ENCODE peak calls at places on chromosomes 16 and 17, in eight cellular contexts. J is NCI-H2029; Y is activated CD8-positive, alpha-beta memory T cell treated with anti-CD3 and anti-CD28 coated beads for 48 hours; R is D341Med; G is activated CD4-positive, alpha-beta T cell treated with anti-CD3 and anti-CD28 coated beads, Interleukin-2, amount 50 U/mL, for 48 hours; X is Peyer's patch; O is stimulated activated CD8-positive, alpha-beta memory T cell treated with anti-CD3 and anti-CD28 coated beads, Interleukin-4, amount 100 ng/mL, for 1 hour; F is lung. T is an unnamed sample.

GRCh38 chr16:17222756-17223411 is 247.9 kb downstream of the XYLT1 start:
- DNase-seq in J (peak; percentile 64), Y (no peak), R (no peak), G (no peak), X (no peak), O (no peak), F (no peak), T (no peak)

GRCh38 chr16:14405611-14406537 is 224.2 kb downstream of the PARN start:
- DNase-seq in J (no peak), Y (no peak), R (peak; percentile 40), G (peak; percentile 8), X (peak; percentile 35), O (no peak), F (no peak), T (no peak)

GRCh38 chr17:18888766-18889290 is 30.9 kb downstream of the PRPSAP2 start:
- DNase-seq in J (no peak), Y (no peak), R (no peak), G (no peak), X (no peak), O (no peak), F (no peak), T (no peak)

GRCh38 chr17:31388770-31389672 is 2.5 kb upstream of the RAB11FIP4 start:
- DNase-seq in J (no peak), Y (peak; percentile 22), R (peak; percentile 90), G (peak; percentile 40), X (peak; percentile 25), O (no peak), F (no peak), T (no peak)

GRCh38 chr16:3945751-3946603 is 65.5 kb upstream of the CREBBP start:
- DNase-seq in J (peak; percentile 67), Y (no peak), R (no peak), G (no peak), X (no peak), O (no peak), F (peak; percentile 82), T (peak; percentile 81)

GRCh38 chr16:66746682-66747081 is 4.7 kb downstream of the DYNC1LI2 start:
- DNase-seq in J (peak; percentile 19), Y (no peak), R (no peak), G (no peak), X (no peak), O (no peak), F (no peak), T (no peak)

GRCh38 chr16:79437764-79438728 is 162.5 kb downstream of the MAF start:
- DNase-seq in J (no peak), Y (no peak), R (peak; percentile 31), G (no peak), X (no peak), O (no peak), F (no peak), T (no peak)

GRCh38 chr17:82052638-82053059 is 951 bp downstream of the GPS1 start:
- DNase-seq in J (no peak), Y (no peak), R (no peak), G (no peak), X (no peak), O (no peak), F (no peak), T (no peak)

GRCh38 chr16:73071131-73071940 is 23.4 kb upstream of the ZFHX3 start:
- DNase-seq in J (peak; percentile 48), Y (no peak), R (no peak), G (no peak), X (no peak), O (no peak), F (no peak), T (no peak)

GRCh38 chr17:16917995-16918394 is 53.9 kb downstream of the TNFRSF13B start:
- DNase-seq in J (no peak), Y (no peak), R (no peak), G (no peak), X (no peak), O (no peak), F (peak; percentile 61), T (no peak)

GRCh38 chr17:14373587-14374259 is 72.8 kb downstream of the HS3ST3B1 start:
- DNase-seq in J (no peak), Y (no peak), R (no peak), G (no peak), X (no peak), O (no peak), F (no peak), T (no peak)

GRCh38 chr17:9472094-9472493 is 103.5 kb downstream of the STX8 start:
- DNase-seq in J (no peak), Y (no peak), R (no peak), G (no peak), X (no peak), O (no peak), F (no peak), T (no peak)

GRCh38 chr16:89330177-89330856 is 112.8 kb downstream of the ZNF778 start:
- DNase-seq in J (no peak), Y (no peak), R (no peak), G (no peak), X (no peak), O (no peak), F (no peak), T (no peak)

GRCh38 chr16:52953215-52953614 is 99.5 kb downstream of the CHD9NB start:
- DNase-seq in J (no peak), Y (no peak), R (no peak), G (no peak), X (no peak), O (no peak), F (no peak), T (no peak)

GRCh38 chr16:49601541-49601940 is 227.9 kb downstream of the C16orf78 start:
- DNase-seq in J (no peak), Y (no peak), R (no peak), G (no peak), X (no peak), O (no peak), F (no peak), T (no peak)